ENCODE peak calls at places on chromosomes 11 and 22, in four cellular contexts. H is kidney tubule cell, W is GM12865, Q is AG08396. J is an unnamed sample.

GRCh38 chr11:118658372-118659313 is 20.8 kb downstream of the TREH start:
- DNase-seq in H (peak), W (no peak), Q (no peak), J (no peak)

GRCh38 chr22:38802671-38803121 is 8.8 kb upstream of the DNAL4 start:
- DNase-seq in H (peak), W (no peak), Q (peak), J (peak)

GRCh38 chr11:75140269-75141138 is 10.4 kb upstream of the SLCO2B1 start:
- DNase-seq in H (peak), W (peak), Q (peak), J (peak)

GRCh38 chr11:112173152-112173551 is 2.2 kb upstream of the BCO2 start:
- DNase-seq in H (peak), W (no peak), Q (no peak), J (no peak)

GRCh38 chr11:127564803-127565202 is 564.2 kb upstream of the KIRREL3 start:
- DNase-seq in H (peak), W (no peak), Q (no peak), J (no peak)

GRCh38 chr22:46108564-46109473 is 41.5 kb upstream of the PPARA start:
- DNase-seq in H (peak), W (peak), Q (peak), J (no peak)

GRCh38 chr11:1706634-1707400 is 9.8 kb downstream of the KRTAP5-6 start:
- DNase-seq in H (peak), W (peak), Q (no peak), J (no peak)

GRCh38 chr11:85854557-85855340 is 434 bp upstream of the CCDC83 start:
- DNase-seq in H (peak), W (peak), Q (peak), J (peak)

GRCh38 chr11:118205979-118206611 is 18.7 kb downstream of the JAML start:
- DNase-seq in H (no peak), W (no peak), Q (no peak), J (no peak)

GRCh38 chr11:104713366-104713765 is 184.9 kb downstream of the CASP12 start:
- DNase-seq in H (no peak), W (no peak), Q (no peak), J (no peak)

GRCh38 chr11:125942771-125943428 is 2.9 kb upstream of the VSIG10L2 start:
- DNase-seq in H (no peak), W (no peak), Q (no peak), J (no peak)

GRCh38 chr11:12235549-12235944 is 125.2 kb downstream of the MICAL2 start:
- DNase-seq in H (peak), W (peak), Q (no peak), J (no peak)

GRCh38 chr22:16603448-16603768 is 10.8 kb upstream of the CCT8L2 start:
- DNase-seq in H (peak), W (no peak), Q (no peak), J (no peak)

GRCh38 chr11:26930518-26931247 is 63.2 kb upstream of the FIBIN start:
- DNase-seq in H (peak), W (no peak), Q (peak), J (no peak)

GRCh38 chr22:22195265-22196017 is 49.1 kb upstream of the VPREB1 start:
- DNase-seq in H (peak), W (peak), Q (peak), J (no peak)

GRCh38 chr22:34414467-34415440 is 494.5 kb upstream of the LARGE1 start:
- DNase-seq in H (peak), W (peak), Q (no peak), J (no peak)

GRCh38 chr11:44134625-44135024 is 39.1 kb downstream of the EXT2 start:
- DNase-seq in H (no peak), W (no peak), Q (no peak), J (no peak)

GRCh38 chr11:41989173-41989572 is 529.7 kb upstream of the LRRC4C start:
- DNase-seq in H (no peak), W (no peak), Q (no peak), J (no peak)